ENCODE peak calls at places on chromosomes 13 and 19, in four cellular contexts. M is mucosa of descending colon, Q is mammary epithelial cell, C is mesothelial cell of epicardium. O is an unnamed sample.
A peak's percentile ranks its signal among the peaks of the same experiment; 100 is the strongest.

GRCh38 chr13:50485979-50486935 is 357.2 kb downstream of the DLEU7 start:
- DNase-seq in C (no peak), Q (no peak), M (no peak), O (no peak)

GRCh38 chr13:60242231-60242630 is 78.5 kb upstream of the DIAPH3 start:
- DNase-seq in C (no peak), M (no peak), Q (no peak), O (no peak)

GRCh38 chr19:49896863-49897621 is at the start of gene IL4I1:
- DNase-seq in Q (no peak), M (peak; percentile 51), C (no peak), O (no peak)

GRCh38 chr19:48833977-48834376 is 2.3 kb downstream of the HSD17B14 start:
- DNase-seq in Q (no peak), M (no peak), C (no peak), O (no peak)

GRCh38 chr13:84661718-84662117 is 779.4 kb upstream of the SLITRK1 start:
- DNase-seq in C (no peak), M (no peak), Q (no peak), O (no peak)

GRCh38 chr13:42645717-42646116 is 71.8 kb downstream of the TNFSF11 start:
- DNase-seq in C (no peak), M (no peak), Q (no peak), O (no peak)

GRCh38 chr13:74556002-74556551 is 421.9 kb upstream of the KLF12 start:
- DNase-seq in C (no peak), M (no peak), Q (no peak), O (no peak)

GRCh38 chr13:102250448-102250847 is 151.4 kb downstream of the FGF14 start:
- DNase-seq in Q (no peak), M (no peak), C (no peak), O (no peak)

GRCh38 chr19:51330366-51330765 is 11.6 kb downstream of the VSIG10L start:
- DNase-seq in M (no peak), Q (no peak), C (no peak), O (no peak)

GRCh38 chr13:48908381-48909087 is 67.2 kb upstream of the FNDC3A start:
- DNase-seq in M (no peak), C (no peak), Q (peak; percentile 58), O (no peak)

GRCh38 chr19:53883231-53883661 is 1.2 kb downstream of the PRKCG start:
- DNase-seq in M (no peak), C (no peak), Q (no peak), O (no peak)

GRCh38 chr13:95643814-95644598 is 500 bp downstream of the DZIP1 start:
- DNase-seq in C (peak; percentile 69), Q (peak; percentile 62), M (no peak), O (no peak)

GRCh38 chr19:6125571-6125989 is 9.9 kb upstream of the ACSBG2 start:
- DNase-seq in M (peak; percentile 79), C (no peak), Q (peak; percentile 73), O (peak; percentile 66)

GRCh38 chr13:35349673-35350278 is 126.7 kb downstream of the MAB21L1 start:
- DNase-seq in Q (peak; percentile 9), C (no peak), M (peak; percentile 12), O (no peak)

GRCh38 chr19:13056052-13056660 is 46.5 kb downstream of the LYL1 start:
- DNase-seq in M (peak; percentile 51), C (peak; percentile 76), Q (peak; percentile 90), O (peak; percentile 92)

GRCh38 chr13:113140677-113141590 is 17.5 kb upstream of the PROZ start:
- DNase-seq in M (no peak), C (no peak), Q (no peak), O (peak; percentile 35)

GRCh38 chr19:46376241-46377153 is 29.6 kb downstream of the PPP5C start:
- DNase-seq in C (no peak), Q (no peak), M (no peak), O (no peak)

GRCh38 chr13:48222358-48223015 is 10.5 kb upstream of the ITM2B start:
- DNase-seq in M (no peak), C (no peak), Q (peak; percentile 35), O (peak; percentile 73)

GRCh38 chr13:39688699-39689405 is 33.4 kb downstream of the COG6 start:
- DNase-seq in C (no peak), M (no peak), Q (no peak), O (no peak)

GRCh38 chr13:109670776-109671175 is 115.6 kb downstream of the IRS2 start:
- DNase-seq in M (no peak), Q (no peak), C (no peak), O (no peak)

GRCh38 chr19:45782162-45782623 is at the start of gene DMPK:
- DNase-seq in M (no peak), C (no peak), Q (peak; percentile 37), O (no peak)

GRCh38 chr19:35722461-35722860 is 4.7 kb downstream of the KMT2B start:
- DNase-seq in C (no peak), M (no peak), Q (no peak), O (no peak)

GRCh38 chr13:114015608-114016295 is 41.9 kb upstream of the C13orf46 start:
- DNase-seq in M (peak; percentile 34), C (no peak), Q (peak; percentile 37), O (no peak)

GRCh38 chr19:4922530-4923378 is 13.5 kb downstream of the UHRF1 start:
- DNase-seq in C (no peak), M (no peak), Q (no peak), O (peak; percentile 67)